ENCODE peak calls at places on chromosomes 2 and 18, in five cellular contexts. J, G, S, Z and E are unnamed samples.

GRCh38 chr18:35983818-35984217 is 11.3 kb downstream of the RMP24 start:
- DNase-seq in J (no peak), G (no peak), S (no peak), Z (no peak), E (no peak)

GRCh38 chr2:3638456-3638810 is 19.6 kb upstream of the ALLC start:
- DNase-seq in J (no peak), G (no peak), S (no peak), Z (no peak), E (no peak)

GRCh38 chr2:10900216-10901109 is 11.3 kb upstream of the KCNF1 start:
- DNase-seq in J (peak; percentile 9), G (peak; percentile 80), S (no peak), Z (no peak), E (no peak)

GRCh38 chr18:7459851-7460774 is 107.0 kb upstream of the PTPRM start:
- DNase-seq in J (peak; percentile 3), G (no peak), S (no peak), Z (peak; percentile 61), E (no peak)

GRCh38 chr2:218567797-218568189 is 358 bp downstream of the USP37 start:
- DNase-seq in J (no peak), G (no peak), S (peak; percentile 51), Z (no peak), E (peak; percentile 61)

GRCh38 chr18:21112140-21112473 is 494 bp upstream of the ROCK1 start:
- DNase-seq in J (no peak), G (no peak), S (peak; percentile 40), Z (no peak), E (no peak)

GRCh38 chr2:155157065-155157464 is 458.6 kb downstream of the KCNJ3 start:
- DNase-seq in J (no peak), G (no peak), S (no peak), Z (no peak), E (no peak)

GRCh38 chr2:128278979-128279378 is 39.7 kb downstream of the HS6ST1 start:
- DNase-seq in J (no peak), G (no peak), S (no peak), Z (no peak), E (no peak)

GRCh38 chr2:28926837-28927236 is 32.4 kb downstream of the WDR43 start:
- DNase-seq in J (no peak), G (no peak), S (no peak), Z (no peak), E (no peak)

GRCh38 chr2:140506606-140507005 is 1624.2 kb downstream of the LRP1B start:
- DNase-seq in J (peak; percentile 59), G (peak; percentile 4), S (no peak), Z (no peak), E (no peak)

GRCh38 chr2:231932711-231932970 is 6.4 kb upstream of the NPPC start:
- DNase-seq in J (no peak), G (no peak), S (no peak), Z (no peak), E (no peak)

GRCh38 chr2:132651115-132652099 is 18.6 kb downstream of the LYPD1 start:
- DNase-seq in J (no peak), G (peak; percentile 57), S (no peak), Z (peak; percentile 74), E (no peak)

GRCh38 chr2:158197940-158198339 is 96.3 kb downstream of the UPP2 start:
- DNase-seq in J (no peak), G (no peak), S (no peak), Z (no peak), E (no peak)

GRCh38 chr2:74741076-74741460 is 87.0 kb downstream of the SEMA4F start:
- DNase-seq in J (no peak), G (no peak), S (no peak), Z (no peak), E (no peak)

GRCh38 chr2:241109210-241110088 is 7.4 kb upstream of the MTERF4 start:
- DNase-seq in J (no peak), G (no peak), S (no peak), Z (no peak), E (no peak)

GRCh38 chr2:159410276-159410675 is 123.8 kb upstream of the WDSUB1 start:
- DNase-seq in J (no peak), G (no peak), S (no peak), Z (no peak), E (no peak)

GRCh38 chr2:235384624-235385023 is 109.2 kb upstream of the AGAP1 start:
- DNase-seq in J (no peak), G (no peak), S (no peak), Z (peak; percentile 95), E (no peak)